ENCODE peak calls at places on chromosomes 16 and 17, in six cellular contexts. G, D, P, U, M and C are unnamed samples.

GRCh38 chr17:57915532-57915931 is 39.7 kb downstream of the CUEDC1 start:
- DNase-seq in G (no peak), D (no peak), P (no peak), U (peak; percentile 56), M (no peak), C (no peak)

GRCh38 chr17:58253082-58253481 is 14.7 kb downstream of the LPO start:
- DNase-seq in G (no peak), D (no peak), P (no peak), U (no peak), M (no peak), C (no peak)

GRCh38 chr17:29066053-29066452 is 23.1 kb downstream of the PIPOX start:
- DNase-seq in G (no peak), D (no peak), P (no peak), U (no peak), M (no peak), C (peak; percentile 55)

GRCh38 chr17:73126716-73127473 is 34.4 kb upstream of the SLC39A11 start:
- DNase-seq in G (no peak), D (peak; percentile 53), P (no peak), U (no peak), M (no peak), C (no peak)

GRCh38 chr16:75584108-75584507 is 17.9 kb downstream of the GABARAPL2 start:
- DNase-seq in G (no peak), D (no peak), P (no peak), U (no peak), M (no peak), C (no peak)

GRCh38 chr16:81752225-81752875 is 26.7 kb upstream of the PLCG2 start:
- DNase-seq in G (no peak), D (peak; percentile 34), P (no peak), U (peak; percentile 74), M (no peak), C (peak; percentile 9)

GRCh38 chr16:87918866-87919680 is 17.3 kb downstream of the CA5A start:
- DNase-seq in G (no peak), D (peak; percentile 11), P (no peak), U (peak; percentile 78), M (no peak), C (no peak)

GRCh38 chr16:11857161-11857560 is 5.8 kb upstream of the RSL1D1 start:
- DNase-seq in G (no peak), D (peak; percentile 55), P (no peak), U (no peak), M (no peak), C (peak; percentile 60)

GRCh38 chr16:26672206-26672605 is 394.5 kb upstream of the C16orf82 start:
- DNase-seq in G (no peak), D (no peak), P (no peak), U (no peak), M (no peak), C (no peak)

GRCh38 chr17:58335779-58336455 is 7.3 kb upstream of the TSPOAP1 start:
- DNase-seq in G (no peak), D (peak; percentile 37), P (peak; percentile 42), U (no peak), M (no peak), C (no peak)

GRCh38 chr17:29825604-29826003 is 104.4 kb downstream of the SSH2 start:
- DNase-seq in G (no peak), D (no peak), P (no peak), U (no peak), M (no peak), C (no peak)

GRCh38 chr17:8680850-8681174 is 50.3 kb upstream of the MYH10 start:
- DNase-seq in G (no peak), D (no peak), P (no peak), U (no peak), M (no peak), C (no peak)

GRCh38 chr16:70713781-70714180 is 27.9 kb upstream of the MTSS2 start:
- DNase-seq in G (no peak), D (no peak), P (no peak), U (no peak), M (no peak), C (peak; percentile 48)

GRCh38 chr17:31499771-31500554 is 108.5 kb downstream of the RAB11FIP4 start:
- DNase-seq in G (no peak), D (peak; percentile 26), P (no peak), U (peak; percentile 82), M (no peak), C (peak; percentile 62)

GRCh38 chr17:41784207-41784744 is 2.2 kb downstream of the JUP start:
- DNase-seq in G (no peak), D (peak; percentile 55), P (no peak), U (peak; percentile 80), M (no peak), C (no peak)

GRCh38 chr16:30895592-30896202 is 717 bp upstream of the CTF1 start:
- DNase-seq in G (no peak), D (no peak), P (no peak), U (no peak), M (peak; percentile 37), C (no peak)

GRCh38 chr17:83174859-83175550 is 95.6 kb downstream of the METRNL start:
- DNase-seq in G (peak; percentile 54), D (no peak), P (no peak), U (no peak), M (no peak), C (no peak)

GRCh38 chr17:16214190-16215001 is 938 bp downstream of the NCOR1 start:
- DNase-seq in G (no peak), D (no peak), P (no peak), U (no peak), M (no peak), C (no peak)

GRCh38 chr17:45305532-45306087 is 11.2 kb downstream of the MAP3K14 start:
- DNase-seq in G (no peak), D (peak; percentile 68), P (no peak), U (no peak), M (no peak), C (peak; percentile 83)

GRCh38 chr17:65584604-65585521 is 23.4 kb upstream of the AXIN2 start:
- DNase-seq in G (no peak), D (no peak), P (no peak), U (peak; percentile 68), M (peak; percentile 21), C (no peak)

GRCh38 chr17:63446981-63447687 is 1.0 kb upstream of the CYB561 start:
- DNase-seq in G (no peak), D (no peak), P (peak; percentile 11), U (peak; percentile 38), M (no peak), C (no peak)

GRCh38 chr17:1557355-1558095 is 5.1 kb downstream of the PITPNA start:
- DNase-seq in G (no peak), D (peak; percentile 34), P (no peak), U (no peak), M (no peak), C (no peak)

GRCh38 chr16:76335187-76335974 is 58.2 kb downstream of the CNTNAP4 start:
- DNase-seq in G (no peak), D (no peak), P (no peak), U (no peak), M (no peak), C (no peak)

GRCh38 chr17:79192503-79193500 is 118.2 kb downstream of the ENGASE start:
- DNase-seq in G (no peak), D (peak; percentile 25), P (no peak), U (peak; percentile 53), M (no peak), C (peak; percentile 26)

GRCh38 chr16:10594312-10594950 is 14.0 kb upstream of the EMP2 start:
- DNase-seq in G (no peak), D (no peak), P (no peak), U (no peak), M (no peak), C (no peak)

GRCh38 chr17:38750312-38751121 is 2.0 kb upstream of the PSMB3 start:
- DNase-seq in G (peak; percentile 75), D (no peak), P (no peak), U (peak; percentile 22), M (no peak), C (no peak)

GRCh38 chr17:33038740-33039139 is 47.1 kb downstream of the SPACA3 start:
- DNase-seq in G (no peak), D (peak; percentile 39), P (no peak), U (peak; percentile 32), M (no peak), C (no peak)

GRCh38 chr17:42531455-42532354 is 4.3 kb upstream of the NAGLU start:
- DNase-seq in G (peak; percentile 77), D (peak; percentile 59), P (no peak), U (peak; percentile 79), M (no peak), C (peak; percentile 54)

GRCh38 chr17:44795421-44795820 is 34.7 kb downstream of the GJC1 start:
- DNase-seq in G (no peak), D (no peak), P (no peak), U (no peak), M (no peak), C (no peak)

GRCh38 chr16:80723091-80723490 is 81.3 kb downstream of the CDYL2 start:
- DNase-seq in G (no peak), D (no peak), P (no peak), U (no peak), M (no peak), C (no peak)

GRCh38 chr17:35130392-35130791 is 9.0 kb downstream of the FNDC8 start:
- DNase-seq in G (peak; percentile 57), D (no peak), P (no peak), U (no peak), M (no peak), C (no peak)

GRCh38 chr17:44872131-44872768 is 24.6 kb downstream of the HIGD1B start:
- DNase-seq in G (no peak), D (no peak), P (no peak), U (peak; percentile 68), M (no peak), C (no peak)

GRCh38 chr17:30188211-30188939 is 47.1 kb downstream of the SLC6A4 start:
- DNase-seq in G (no peak), D (no peak), P (no peak), U (no peak), M (no peak), C (no peak)

GRCh38 chr16:17459903-17460521 is 10.7 kb downstream of the XYLT1 start:
- DNase-seq in G (no peak), D (no peak), P (no peak), U (no peak), M (no peak), C (no peak)

GRCh38 chr17:58264407-58265103 is 16.2 kb downstream of the MPO start:
- DNase-seq in G (no peak), D (no peak), P (no peak), U (no peak), M (no peak), C (no peak)

GRCh38 chr16:27867122-27868110 is 196.1 kb downstream of the GSG1L start:
- DNase-seq in G (no peak), D (peak; percentile 84), P (no peak), U (peak; percentile 50), M (peak; percentile 26), C (peak; percentile 31)

GRCh38 chr16:84228321-84228838 is 11.4 kb downstream of the KCNG4 start:
- DNase-seq in G (peak; percentile 93), D (peak; percentile 95), P (no peak), U (peak; percentile 85), M (peak; percentile 61), C (peak; percentile 97)

GRCh38 chr16:4944333-4945281 is 7.7 kb upstream of the PPL start:
- DNase-seq in G (peak; percentile 96), D (peak; percentile 98), P (no peak), U (peak; percentile 89), M (peak; percentile 92), C (peak; percentile 99)

GRCh38 chr16:12319464-12320030 is 343.0 kb downstream of the SNX29 start:
- DNase-seq in G (no peak), D (no peak), P (no peak), U (no peak), M (no peak), C (no peak)